ENCODE peak calls at places on chromosomes 12 and 14, in five cellular contexts. One of them, this sample, is unnamed. For H3K36me3, the result is how much of the 10 kb centered on the place peaks cover.

GRCh38 chr12:67705394-67706370 is 57.1 kb downstream of the DYRK2 start:
- DNase-seq in left ventricle myocardium inferior: no peak
- DNase-seq in OCI-LY7: no peak
- DNase-seq in left lung: no peak
- DNase-seq in fibroblast of lung: peak
- DNase-seq in this sample: no peak

GRCh38 chr12:80129895-80130535 is 30.7 kb downstream of the OTOGL start:
- DNase-seq in left ventricle myocardium inferior: no peak
- DNase-seq in OCI-LY7: no peak
- DNase-seq in left lung: no peak
- DNase-seq in fibroblast of lung: peak
- DNase-seq in this sample: no peak

GRCh38 chr14:26794731-26795130 is 196.9 kb upstream of the NOVA1 start:
- DNase-seq in left ventricle myocardium inferior: no peak
- DNase-seq in OCI-LY7: no peak
- DNase-seq in left lung: no peak
- DNase-seq in fibroblast of lung: peak
- DNase-seq in this sample: no peak

GRCh38 chr12:110766311-110767154 is 23.8 kb upstream of the PPP1CC start:
- DNase-seq in left ventricle myocardium inferior: no peak
- DNase-seq in OCI-LY7: no peak
- DNase-seq in left lung: no peak
- DNase-seq in fibroblast of lung: no peak
- DNase-seq in this sample: no peak

GRCh38 chr14:105299654-105300541 is 903 bp downstream of the BRF1 start:
- DNase-seq in left ventricle myocardium inferior: no peak
- DNase-seq in OCI-LY7: no peak
- DNase-seq in left lung: peak
- DNase-seq in fibroblast of lung: peak
- DNase-seq in this sample: peak

GRCh38 chr12:77120156-77120555 is 54.8 kb upstream of the E2F7 start:
- DNase-seq in left ventricle myocardium inferior: no peak
- DNase-seq in OCI-LY7: no peak
- DNase-seq in left lung: no peak
- DNase-seq in fibroblast of lung: peak
- DNase-seq in this sample: no peak

GRCh38 chr12:56119361-56119796 is 1.3 kb downstream of the ZC3H10 start:
- DNase-seq in left ventricle myocardium inferior: peak
- DNase-seq in OCI-LY7: peak
- DNase-seq in left lung: peak
- DNase-seq in fibroblast of lung: peak
- DNase-seq in this sample: no peak

GRCh38 chr14:100872641-100873071 is 30.9 kb downstream of the RTL1 start:
- DNase-seq in left ventricle myocardium inferior: peak
- DNase-seq in OCI-LY7: no peak
- DNase-seq in left lung: peak
- DNase-seq in fibroblast of lung: peak
- DNase-seq in this sample: peak

GRCh38 chr14:104116544-104117340 is 21.6 kb upstream of the KIF26A start:
- DNase-seq in left ventricle myocardium inferior: peak
- DNase-seq in OCI-LY7: no peak
- DNase-seq in left lung: peak
- DNase-seq in fibroblast of lung: no peak
- DNase-seq in this sample: peak

GRCh38 chr12:111638576-111638975 is 39.5 kb upstream of the ATXN2 start:
- DNase-seq in left ventricle myocardium inferior: no peak
- DNase-seq in OCI-LY7: no peak
- DNase-seq in left lung: no peak
- DNase-seq in fibroblast of lung: peak
- DNase-seq in this sample: no peak

GRCh38 chr14:58866386-58866785 is 228.6 kb downstream of the DACT1 start:
- DNase-seq in left ventricle myocardium inferior: no peak
- DNase-seq in OCI-LY7: no peak
- DNase-seq in left lung: no peak
- DNase-seq in fibroblast of lung: peak
- DNase-seq in this sample: no peak

GRCh38 chr12:91811481-91812287 is 334.0 kb downstream of the BTG1 start:
- DNase-seq in left ventricle myocardium inferior: peak
- DNase-seq in OCI-LY7: peak
- DNase-seq in left lung: peak
- DNase-seq in fibroblast of lung: peak
- DNase-seq in this sample: peak

GRCh38 chr12:116372815-116373214 is 95.3 kb upstream of the MED13L start:
- DNase-seq in left ventricle myocardium inferior: no peak
- DNase-seq in OCI-LY7: no peak
- DNase-seq in left lung: no peak
- DNase-seq in fibroblast of lung: peak
- DNase-seq in this sample: no peak

GRCh38 chr12:48973531-48973930 is 2.0 kb upstream of the WNT10B start:
- DNase-seq in left ventricle myocardium inferior: peak
- DNase-seq in OCI-LY7: no peak
- DNase-seq in left lung: no peak
- DNase-seq in fibroblast of lung: no peak
- DNase-seq in this sample: peak

GRCh38 chr12:15682826-15683225 is 106.4 kb downstream of the EPS8 start:
- DNase-seq in left ventricle myocardium inferior: no peak
- DNase-seq in OCI-LY7: no peak
- DNase-seq in left lung: no peak
- DNase-seq in fibroblast of lung: peak
- DNase-seq in this sample: no peak

GRCh38 chr12:109551108-109551507 is 22.2 kb downstream of the MMAB start:
- DNase-seq in left ventricle myocardium inferior: no peak
- DNase-seq in OCI-LY7: no peak
- DNase-seq in left lung: no peak
- DNase-seq in fibroblast of lung: no peak
- DNase-seq in this sample: no peak

GRCh38 chr12:14810167-14810952 is 3.6 kb downstream of the SMCO3 start:
- DNase-seq in left ventricle myocardium inferior: no peak
- DNase-seq in OCI-LY7: no peak
- DNase-seq in left lung: no peak
- DNase-seq in fibroblast of lung: no peak
- DNase-seq in this sample: no peak

GRCh38 chr14:34302654-34303053 is 159.4 kb downstream of the SPTSSA start:
- DNase-seq in left ventricle myocardium inferior: no peak
- DNase-seq in OCI-LY7: no peak
- DNase-seq in left lung: no peak
- DNase-seq in fibroblast of lung: peak
- DNase-seq in this sample: no peak

GRCh38 chr14:102568115-102568614 is 24.3 kb upstream of the RCOR1 start:
- DNase-seq in left ventricle myocardium inferior: no peak
- DNase-seq in OCI-LY7: peak
- DNase-seq in left lung: peak
- DNase-seq in fibroblast of lung: no peak
- DNase-seq in this sample: no peak

GRCh38 chr12:121709478-121709890 is 3.1 kb upstream of the TMEM120B start:
- DNase-seq in left ventricle myocardium inferior: no peak
- DNase-seq in OCI-LY7: no peak
- DNase-seq in left lung: no peak
- DNase-seq in fibroblast of lung: peak
- DNase-seq in this sample: no peak
- TF ChIP-seq CTCF in left ventricle myocardium inferior: no peak
- TF ChIP-seq CTCF in OCI-LY7: no peak
- TF ChIP-seq CTCF in left lung: no peak
- TF ChIP-seq CTCF in fibroblast of lung: no peak
- TF ChIP-seq CTCF in this sample: no peak

GRCh38 chr12:54535474-54535873 is 13.9 kb upstream of the PDE1B start:
- DNase-seq in left ventricle myocardium inferior: no peak
- DNase-seq in OCI-LY7: no peak
- DNase-seq in left lung: no peak
- DNase-seq in fibroblast of lung: no peak
- DNase-seq in this sample: no peak

GRCh38 chr12:54527631-54527929 is 21.8 kb upstream of the PDE1B start:
- DNase-seq in left ventricle myocardium inferior: no peak
- DNase-seq in OCI-LY7: no peak
- DNase-seq in left lung: no peak
- DNase-seq in fibroblast of lung: no peak
- DNase-seq in this sample: no peak

GRCh38 chr12:54526800-54527630 is 22.4 kb upstream of the PDE1B start:
- DNase-seq in left ventricle myocardium inferior: peak
- DNase-seq in OCI-LY7: peak
- DNase-seq in left lung: no peak
- DNase-seq in fibroblast of lung: peak
- DNase-seq in this sample: no peak

GRCh38 chr12:54525383-54525782 is 24.0 kb upstream of the PDE1B start:
- DNase-seq in left ventricle myocardium inferior: no peak
- DNase-seq in OCI-LY7: no peak
- DNase-seq in left lung: no peak
- DNase-seq in fibroblast of lung: no peak
- DNase-seq in this sample: no peak

GRCh38 chr12:54529581-54529980 is 19.8 kb upstream of the PDE1B start:
- DNase-seq in left ventricle myocardium inferior: no peak
- DNase-seq in OCI-LY7: no peak
- DNase-seq in left lung: no peak
- DNase-seq in fibroblast of lung: no peak
- DNase-seq in this sample: no peak
- H3K36me3 ChIP-seq in left ventricle myocardium inferior: under half
- H3K36me3 ChIP-seq in OCI-LY7: half or more
- H3K36me3 ChIP-seq in left lung: half or more
- H3K36me3 ChIP-seq in fibroblast of lung: under half
- H3K36me3 ChIP-seq in this sample: half or more

GRCh38 chr12:47856721-47857575 is 37.2 kb upstream of the HDAC7 start:
- DNase-seq in left ventricle myocardium inferior: no peak
- DNase-seq in OCI-LY7: no peak
- DNase-seq in left lung: no peak
- DNase-seq in fibroblast of lung: no peak
- DNase-seq in this sample: no peak

GRCh38 chr12:47858511-47859266 is 39.0 kb upstream of the HDAC7 start:
- DNase-seq in left ventricle myocardium inferior: no peak
- DNase-seq in OCI-LY7: no peak
- DNase-seq in left lung: no peak
- DNase-seq in fibroblast of lung: no peak
- DNase-seq in this sample: no peak

GRCh38 chr12:47856094-47856493 is 36.4 kb upstream of the HDAC7 start:
- DNase-seq in left ventricle myocardium inferior: no peak
- DNase-seq in OCI-LY7: no peak
- DNase-seq in left lung: no peak
- DNase-seq in fibroblast of lung: no peak
- DNase-seq in this sample: no peak

GRCh38 chr12:47854531-47854930 is 34.8 kb upstream of the HDAC7 start:
- DNase-seq in left ventricle myocardium inferior: no peak
- DNase-seq in OCI-LY7: no peak
- DNase-seq in left lung: no peak
- DNase-seq in fibroblast of lung: no peak
- DNase-seq in this sample: no peak

DNA sequence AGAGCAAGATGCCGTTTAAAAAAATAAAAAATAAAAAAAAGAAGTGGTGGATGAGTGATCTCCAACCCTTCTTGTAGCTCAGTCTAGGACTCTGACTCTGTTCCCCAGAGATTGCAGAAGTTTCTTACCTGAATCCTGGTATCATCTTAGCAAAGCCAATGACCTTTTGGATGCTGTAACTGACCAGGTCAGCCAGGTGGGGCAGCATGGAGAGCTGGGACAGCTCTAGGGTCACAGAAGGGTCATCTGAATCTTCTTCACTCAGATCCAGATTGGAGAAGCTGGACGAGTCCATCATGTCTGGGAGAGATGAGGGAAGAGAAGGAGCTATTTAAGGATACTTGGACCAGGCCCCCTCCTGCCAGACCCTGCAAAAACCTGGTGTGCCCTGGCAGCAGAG is 35.8 kb upstream of the HDAC7 start:
- DNase-seq in left ventricle myocardium inferior: no peak
- DNase-seq in OCI-LY7: no peak
- DNase-seq in left lung: no peak
- DNase-seq in fibroblast of lung: no peak
- DNase-seq in this sample: no peak
- TF ChIP-seq CTCF in left ventricle myocardium inferior: no peak
- TF ChIP-seq CTCF in OCI-LY7: no peak
- TF ChIP-seq CTCF in left lung: no peak
- TF ChIP-seq CTCF in fibroblast of lung: no peak
- TF ChIP-seq CTCF in this sample: no peak

GRCh38 chr12:120180975-120181374 is 13.5 kb downstream of the GCN1 start:
- DNase-seq in left ventricle myocardium inferior: no peak
- DNase-seq in OCI-LY7: no peak
- DNase-seq in left lung: no peak
- DNase-seq in fibroblast of lung: no peak
- DNase-seq in this sample: no peak

GRCh38 chr12:120181991-120182631 is 12.4 kb downstream of the GCN1 start:
- DNase-seq in left ventricle myocardium inferior: no peak
- DNase-seq in OCI-LY7: no peak
- DNase-seq in left lung: peak
- DNase-seq in fibroblast of lung: peak
- DNase-seq in this sample: no peak

GRCh38 chr12:120186654-120187053 is 7.9 kb downstream of the GCN1 start:
- DNase-seq in left ventricle myocardium inferior: no peak
- DNase-seq in OCI-LY7: no peak
- DNase-seq in left lung: no peak
- DNase-seq in fibroblast of lung: no peak
- DNase-seq in this sample: no peak

DNA sequence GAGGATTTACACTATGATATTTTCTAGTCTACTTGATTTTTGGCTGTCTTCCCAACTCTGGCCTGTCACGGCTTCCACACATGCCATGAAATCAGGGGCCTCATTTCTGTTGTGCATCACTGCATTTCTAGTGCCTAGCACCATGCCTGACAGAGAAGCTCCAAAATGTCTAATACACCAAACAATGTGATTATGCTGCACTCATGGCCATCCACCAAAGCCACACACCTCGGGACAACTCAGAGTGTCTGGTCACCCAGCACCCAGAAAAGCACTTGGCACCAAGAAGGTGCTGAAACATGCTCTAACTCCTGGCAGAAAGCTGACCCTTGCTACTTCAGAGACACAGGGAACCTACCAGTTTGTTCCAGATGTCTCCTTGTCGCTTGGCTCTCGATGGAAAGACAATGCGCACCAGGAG is 11.3 kb downstream of the GCN1 start:
- DNase-seq in left ventricle myocardium inferior: no peak
- DNase-seq in OCI-LY7: no peak
- DNase-seq in left lung: no peak
- DNase-seq in fibroblast of lung: peak
- DNase-seq in this sample: no peak
- H3K36me3 ChIP-seq in left ventricle myocardium inferior: half or more
- H3K36me3 ChIP-seq in OCI-LY7: half or more
- H3K36me3 ChIP-seq in left lung: half or more
- H3K36me3 ChIP-seq in fibroblast of lung: under half
- H3K36me3 ChIP-seq in this sample: half or more

DNA sequence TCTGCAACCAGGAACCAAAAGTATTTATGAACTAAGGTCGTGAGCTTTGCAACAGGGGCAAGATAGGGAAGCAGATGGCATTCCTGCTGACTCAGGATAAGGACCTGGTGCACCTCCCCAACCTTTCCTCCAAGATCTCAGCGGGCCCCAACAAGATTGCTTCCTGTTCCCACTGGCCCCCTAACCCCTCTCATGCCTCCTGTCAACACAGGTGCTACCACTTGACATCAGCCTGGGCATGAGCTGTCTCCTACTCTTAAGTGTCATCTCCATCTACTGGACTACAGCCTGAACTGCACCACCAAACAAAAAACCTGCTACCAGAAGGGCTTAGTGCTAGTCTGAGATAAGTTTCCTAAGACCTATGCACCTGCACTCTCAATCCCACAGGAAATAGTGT is 32.7 kb downstream of the MED6 start:
- DNase-seq in left ventricle myocardium inferior: no peak
- DNase-seq in OCI-LY7: peak
- DNase-seq in left lung: no peak
- DNase-seq in fibroblast of lung: peak
- DNase-seq in this sample: no peak
- TF ChIP-seq CTCF in left ventricle myocardium inferior: peak
- TF ChIP-seq CTCF in OCI-LY7: peak
- TF ChIP-seq CTCF in left lung: peak
- TF ChIP-seq CTCF in fibroblast of lung: peak
- TF ChIP-seq CTCF in this sample: peak

GRCh38 chr12:10716277-10716676 is 6.8 kb downstream of the YBX3 start:
- DNase-seq in left ventricle myocardium inferior: no peak
- DNase-seq in OCI-LY7: no peak
- DNase-seq in left lung: no peak
- DNase-seq in fibroblast of lung: no peak
- DNase-seq in this sample: no peak
- H3K36me3 ChIP-seq in left ventricle myocardium inferior: under half
- H3K36me3 ChIP-seq in OCI-LY7: half or more
- H3K36me3 ChIP-seq in left lung: under half
- H3K36me3 ChIP-seq in fibroblast of lung: under half
- H3K36me3 ChIP-seq in this sample: under half

This sample was measured in lower lobe of right lung.